ENCODE peak calls at places on chromosomes 7 and 10, in five cellular contexts. P is WERI-Rb-1; I is psoas muscle; G is CD8-positive, alpha-beta T cell; T is left ventricle myocardium inferior. K is an unnamed sample.

GRCh38 chr10:21532694-21533576 is 1.1 kb upstream of the MLLT10 start:
- DNase-seq in G (no peak), T (no peak), I (no peak), P (no peak), K (no peak)

GRCh38 chr7:15236958-15237357 is 324.9 kb downstream of the AGMO start:
- DNase-seq in G (no peak), T (no peak), P (no peak), I (no peak), K (no peak)

GRCh38 chr10:97278491-97278989 is 13.9 kb downstream of the ARHGAP19 start:
- DNase-seq in I (no peak), P (no peak), G (no peak), T (no peak), K (no peak)

GRCh38 chr7:27191716-27192545 is 6.9 kb upstream of the HOXA11 start:
- DNase-seq in T (no peak), I (peak), G (peak), P (no peak), K (no peak)

GRCh38 chr10:114346176-114347031 is 57.9 kb downstream of the AFAP1L2 start:
- DNase-seq in I (no peak), T (no peak), G (no peak), P (no peak), K (no peak)

GRCh38 chr7:154841731-154842331 is 161.1 kb downstream of the PAXIP1 start:
- DNase-seq in P (no peak), T (no peak), G (no peak), I (no peak), K (no peak)

GRCh38 chr10:93319096-93319495 is 163.0 kb downstream of the MYOF start:
- DNase-seq in G (no peak), T (no peak), I (no peak), P (no peak), K (no peak)

GRCh38 chr10:30002438-30003266 is 56.7 kb downstream of the JCAD start:
- DNase-seq in G (peak), P (peak), I (peak), T (peak), K (peak)

GRCh38 chr10:77264107-77264506 is 373.5 kb downstream of the KCNMA1 start:
- DNase-seq in P (no peak), T (no peak), G (peak), I (no peak), K (no peak)

GRCh38 chr10:29163746-29164145 is 125.1 kb upstream of the LYZL1 start:
- DNase-seq in G (no peak), T (no peak), I (no peak), P (no peak), K (no peak)

GRCh38 chr7:20141666-20142065 is 75.5 kb downstream of the MACC1 start:
- DNase-seq in P (no peak), G (no peak), I (no peak), T (no peak), K (no peak)

GRCh38 chr7:131250331-131250730 is 77.3 kb upstream of the MKLN1 start:
- DNase-seq in P (peak), T (no peak), G (no peak), I (no peak), K (no peak)

GRCh38 chr10:114026189-114027040 is 17.3 kb upstream of the ADRB1 start:
- DNase-seq in T (no peak), P (no peak), G (no peak), I (no peak), K (no peak)

GRCh38 chr7:24740821-24741220 is 16.4 kb downstream of the GSDME start:
- DNase-seq in I (no peak), P (no peak), G (no peak), T (no peak), K (no peak)

GRCh38 chr10:103481974-103482531 is 3.0 kb upstream of the CALHM3 start:
- DNase-seq in G (no peak), P (peak), T (no peak), I (peak), K (no peak)

GRCh38 chr7:108299251-108300014 is 156.8 kb downstream of the NRCAM start:
- DNase-seq in I (no peak), T (no peak), G (no peak), P (no peak), K (no peak)

GRCh38 chr10:131475803-131476202 is 164.3 kb upstream of the TCERG1L start:
- DNase-seq in G (no peak), P (no peak), T (no peak), I (no peak), K (peak)

GRCh38 chr7:47482013-47482761 is 99.7 kb downstream of the TNS3 start:
- DNase-seq in T (no peak), I (no peak), P (no peak), G (no peak), K (no peak)

GRCh38 chr10:45076847-45077246 is 76.1 kb downstream of the ZNF22 start:
- DNase-seq in G (no peak), T (no peak), I (no peak), P (no peak), K (no peak)

GRCh38 chr10:89309646-89310045 is 7.8 kb downstream of the IFIT2 start:
- DNase-seq in I (no peak), G (no peak), P (no peak), T (no peak), K (no peak)

GRCh38 chr7:84674236-84674913 is 479.8 kb upstream of the SEMA3A start:
- DNase-seq in P (no peak), T (no peak), G (no peak), I (no peak), K (no peak)

GRCh38 chr7:119664601-119665000 is 608.4 kb upstream of the KCND2 start:
- DNase-seq in G (no peak), P (no peak), I (no peak), T (no peak), K (no peak)

GRCh38 chr7:143901360-143901709 is 641 bp downstream of the TCAF1 start:
- DNase-seq in G (no peak), T (peak), I (peak), P (no peak), K (peak)

GRCh38 chr10:87608756-87609155 is 50.9 kb upstream of the PAPSS2 start:
- DNase-seq in G (no peak), P (no peak), T (no peak), I (no peak), K (no peak)

GRCh38 chr7:134613623-134614347 is 32.9 kb upstream of the BPGM start:
- DNase-seq in G (no peak), T (no peak), I (no peak), P (no peak), K (no peak)

GRCh38 chr10:105855791-105856190 is 1214.7 kb downstream of the SORCS3 start:
- DNase-seq in P (no peak), I (no peak), G (no peak), T (no peak), K (no peak)

GRCh38 chr10:2839081-2839725 is 228.1 kb upstream of the PFKP start:
- DNase-seq in P (peak), G (no peak), T (peak), I (no peak), K (peak)

GRCh38 chr7:103771294-103771693 is 218.2 kb downstream of the RELN start:
- DNase-seq in P (no peak), T (no peak), G (no peak), I (no peak), K (no peak)

GRCh38 chr7:121182902-121183301 is 145.9 kb upstream of the WNT16 start:
- DNase-seq in G (no peak), T (no peak), I (no peak), P (no peak), K (no peak)

GRCh38 chr10:123640016-123640535 is 26.1 kb upstream of the GPR26 start:
- DNase-seq in G (no peak), P (no peak), T (no peak), I (no peak), K (no peak)

GRCh38 chr10:102230861-102231356 is 4.8 kb downstream of the ELOVL3 start:
- DNase-seq in G (peak), T (peak), P (peak), I (peak), K (peak)

GRCh38 chr10:57188846-57189245 is 827.8 kb upstream of the ZWINT start:
- DNase-seq in T (no peak), P (no peak), G (no peak), I (no peak), K (no peak)

GRCh38 chr10:3889961-3890522 is 105.0 kb upstream of the KLF6 start:
- DNase-seq in I (no peak), G (peak), P (no peak), T (no peak), K (no peak)

GRCh38 chr10:64011871-64012714 is 490.9 kb downstream of the REEP3 start:
- DNase-seq in G (no peak), P (no peak), T (no peak), I (no peak), K (no peak)

GRCh38 chr10:29804025-29804852 is 169.5 kb upstream of the SVIL start:
- DNase-seq in P (no peak), T (no peak), G (no peak), I (peak), K (peak)

GRCh38 chr10:12735843-12736462 is 265.6 kb downstream of the CCDC3 start:
- DNase-seq in G (no peak), I (peak), P (no peak), T (no peak), K (no peak)

GRCh38 chr7:36311539-36311938 is 78.1 kb upstream of the ANLN start:
- DNase-seq in T (no peak), I (no peak), G (peak), P (no peak), K (no peak)

GRCh38 chr10:14356921-14357320 is 26.2 kb upstream of the FRMD4A start:
- DNase-seq in T (no peak), G (no peak), I (no peak), P (no peak), K (no peak)
- H3K27ac ChIP-seq in T (no peak), G (no peak), I (no peak), P (no peak), K (no peak)

GRCh38 chr7:141551080-141551772 is at the start of gene AGK:
- DNase-seq in T (peak), P (peak), G (peak), I (peak), K (peak)
- H3K27ac ChIP-seq in T (peak), P (peak), G (peak), I (peak), K (peak)

GRCh38 chr10:71565284-71566000 is 154.1 kb downstream of the C10orf105 start:
- DNase-seq in G (no peak), T (no peak), P (no peak), I (no peak), K (no peak)
- H3K27ac ChIP-seq in G (no peak), T (no peak), P (no peak), I (no peak), K (no peak)

GRCh38 chr7:106112118-106112971 is at the start of gene SYPL1:
- DNase-seq in P (peak), I (peak), T (peak), G (peak), K (peak)

GRCh38 chr7:106109521-106110237 is 2.4 kb downstream of the SYPL1 start:
- DNase-seq in I (no peak), P (no peak), G (no peak), T (no peak), K (no peak)

GRCh38 chr7:106111671-106112117 is 418 bp downstream of the SYPL1 start:
- DNase-seq in T (peak), G (no peak), I (peak), P (no peak), K (peak)

GRCh38 chr7:106110238-106110560 is 1.9 kb downstream of the SYPL1 start:
- DNase-seq in T (no peak), G (no peak), I (no peak), P (no peak), K (no peak)

DNA sequence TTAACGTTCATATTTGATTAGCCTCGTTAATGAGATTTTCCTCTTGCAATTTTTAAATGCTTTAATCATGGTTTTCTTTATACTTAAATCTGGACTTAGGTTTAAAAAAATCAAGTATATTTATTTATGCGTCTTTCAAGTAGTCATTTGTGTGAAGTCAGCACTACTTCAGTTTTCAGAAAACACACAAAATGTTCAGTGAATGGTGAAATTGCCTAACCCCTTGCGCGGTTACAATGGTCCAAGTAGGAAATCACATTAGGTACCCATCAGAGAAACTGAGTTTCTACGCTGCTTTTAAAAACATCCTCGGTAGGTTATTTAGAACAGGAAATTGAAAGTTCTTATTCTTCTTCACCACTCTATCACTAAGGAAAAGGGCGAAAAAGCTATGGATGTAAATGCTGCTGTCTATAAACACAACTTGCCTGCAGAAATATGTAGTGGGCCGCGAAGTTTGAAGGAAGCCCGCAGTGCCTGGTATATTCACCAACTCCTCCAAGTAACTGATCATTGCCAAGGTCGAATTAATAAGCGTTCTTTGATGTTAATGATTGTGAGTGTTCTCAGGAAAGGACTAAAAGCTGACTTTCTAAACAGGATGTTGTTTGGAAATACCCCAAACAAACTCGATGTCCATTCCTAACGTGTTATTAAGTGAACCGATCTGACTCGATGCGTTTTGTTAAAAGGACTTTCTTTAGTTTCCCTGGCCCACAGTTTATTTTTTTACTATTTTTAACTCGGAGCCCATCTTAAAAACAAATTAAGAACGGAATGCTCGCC is 1.0 kb downstream of the SYPL1 start:
- DNase-seq in I (no peak), G (no peak), T (no peak), P (no peak), K (no peak)
- H3K27ac ChIP-seq in I (peak), G (peak), T (peak), P (peak), K (peak)

DNA sequence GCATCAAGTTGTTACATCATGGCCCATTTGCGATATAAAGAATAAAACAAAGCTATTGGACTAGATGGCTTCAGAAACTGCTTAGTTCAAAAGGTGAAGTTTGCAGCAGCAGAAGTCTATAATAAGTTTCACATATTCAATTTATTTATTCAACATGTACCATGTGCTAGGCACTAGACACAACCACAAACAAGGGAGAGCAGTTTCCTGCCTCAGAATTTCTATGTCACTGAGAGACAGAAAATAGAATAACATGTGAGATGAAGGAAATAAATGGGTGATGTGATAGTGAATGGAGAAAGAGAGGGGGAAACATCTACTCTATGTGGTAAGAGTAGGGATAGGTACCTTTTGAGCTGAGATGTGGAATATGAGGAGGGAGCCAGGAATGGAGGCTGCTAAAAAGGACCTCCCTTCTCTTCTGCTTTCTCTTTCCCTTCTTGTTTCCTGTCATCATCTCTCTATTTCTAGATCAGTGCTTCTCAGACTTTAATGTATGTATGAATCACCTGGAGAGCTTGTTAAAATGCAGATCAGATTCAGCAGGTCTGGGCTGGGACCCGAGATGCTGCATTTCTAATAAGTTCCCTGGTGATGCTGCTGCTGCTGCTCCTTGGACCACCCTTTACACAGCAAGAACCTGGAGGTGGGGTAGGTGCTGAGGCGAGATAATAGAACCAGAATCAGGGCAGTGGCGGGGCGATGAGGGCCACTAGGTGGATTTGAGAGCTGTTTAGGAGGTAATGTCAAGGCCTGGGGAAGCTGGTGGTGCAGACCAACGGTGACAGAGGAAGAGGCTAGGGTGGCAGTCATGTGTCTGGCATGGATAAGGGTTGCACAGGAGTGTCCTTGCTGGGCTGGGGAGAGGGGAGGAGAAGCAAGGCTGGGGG is 13.7 kb upstream of the INMT start:
- DNase-seq in T (no peak), I (no peak), G (peak), P (no peak), K (no peak)
- H3K27ac ChIP-seq in T (no peak), I (no peak), G (peak), P (no peak), K (no peak)

GRCh38 chr7:2761131-2761624 is 73.2 kb downstream of the AMZ1 start:
- DNase-seq in I (no peak), P (no peak), G (no peak), T (no peak), K (no peak)
- H3K27ac ChIP-seq in I (peak), P (no peak), G (no peak), T (peak), K (peak)

GRCh38 chr10:31099101-31099500 is 67.4 kb upstream of the ZNF438 start:
- DNase-seq in T (no peak), P (no peak), I (no peak), G (no peak), K (no peak)
- H3K27ac ChIP-seq in T (no peak), P (no peak), I (no peak), G (no peak), K (no peak)

GRCh38 chr7:77680266-77680665 is 16.0 kb upstream of the RSBN1L start:
- DNase-seq in P (no peak), I (no peak), T (no peak), G (no peak), K (no peak)

GRCh38 chr7:77684030-77684429 is 12.2 kb upstream of the RSBN1L start:
- DNase-seq in P (no peak), I (peak), T (peak), G (no peak), K (no peak)

GRCh38 chr7:77687100-77687746 is 9.0 kb upstream of the RSBN1L start:
- DNase-seq in P (no peak), I (no peak), T (no peak), G (no peak), K (no peak)

GRCh38 chr7:77687747-77688144 is 8.5 kb upstream of the RSBN1L start:
- DNase-seq in T (no peak), G (no peak), P (no peak), I (no peak), K (no peak)

DNA sequence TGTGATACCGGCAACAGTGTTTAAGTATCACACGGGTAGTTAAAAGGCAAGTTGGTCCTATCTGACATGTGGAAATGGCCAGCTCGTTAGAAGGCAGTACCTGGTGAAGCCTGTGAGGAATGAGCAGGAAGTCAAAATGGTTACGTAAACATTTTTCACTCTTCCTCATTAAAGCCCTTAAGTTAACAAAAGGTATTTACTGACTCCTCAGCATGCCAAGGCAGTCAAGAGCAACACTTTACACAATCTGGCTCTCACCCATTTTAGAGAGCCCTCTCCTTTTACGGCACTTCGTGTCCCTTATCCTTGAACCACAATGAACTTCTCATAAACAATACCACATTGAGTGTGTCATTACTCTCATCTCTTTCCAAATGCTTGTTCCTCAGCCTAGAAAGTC is 11.0 kb upstream of the RSBN1L start:
- DNase-seq in P (no peak), I (no peak), T (no peak), G (no peak), K (no peak)
- H3K27ac ChIP-seq in P (no peak), I (no peak), T (no peak), G (no peak), K (no peak)

K was measured in right lobe of liver.